ENCODE peak calls at places on chromosomes 16 and 17, in four cellular contexts. V, A, O and Y are unnamed samples.

GRCh38 chr17:1168537-1169234 is 11.1 kb downstream of the ABR start:
- DNase-seq in O (no peak), V (no peak), A (no peak), Y (no peak)

GRCh38 chr17:44922746-44923470 is 7.6 kb upstream of the GFAP start:
- DNase-seq in V (no peak), O (no peak), A (no peak), Y (no peak)

GRCh38 chr17:46782250-46782953 is 36.1 kb downstream of the WNT3 start:
- DNase-seq in V (peak), O (peak), A (no peak), Y (peak)

GRCh38 chr16:12901204-12901596 is 198 bp upstream of the SHISA9 start:
- DNase-seq in A (no peak), O (no peak), V (no peak), Y (no peak)

GRCh38 chr16:1379054-1379862 is 27.5 kb downstream of the GNPTG start:
- DNase-seq in A (no peak), O (peak), V (peak), Y (peak)

GRCh38 chr16:22232277-22233049 is 26.4 kb downstream of the EEF2K start:
- DNase-seq in O (peak), V (peak), A (no peak), Y (peak)

GRCh38 chr17:58786586-58787295 is 31.1 kb downstream of the PPM1E start:
- DNase-seq in A (no peak), O (no peak), V (peak), Y (no peak)

GRCh38 chr17:27559506-27559931 is 71.5 kb upstream of the LGALS9 start:
- DNase-seq in V (no peak), O (peak), A (no peak), Y (no peak)

GRCh38 chr16:16045879-16046278 is 96.5 kb downstream of the ABCC1 start:
- DNase-seq in V (no peak), A (no peak), O (no peak), Y (peak)

GRCh38 chr17:45300060-45300751 is 16.6 kb downstream of the MAP3K14 start:
- DNase-seq in V (no peak), O (no peak), A (no peak), Y (no peak)

GRCh38 chr17:77741109-77741508 is 217.4 kb upstream of the TNRC6C start:
- DNase-seq in O (no peak), A (no peak), V (peak), Y (no peak)

GRCh38 chr16:88936008-88936912 is 40.7 kb downstream of the CBFA2T3 start:
- DNase-seq in V (no peak), A (no peak), O (peak), Y (no peak)

GRCh38 chr16:2156025-2156848 is 655 bp downstream of the TRAF7 start:
- DNase-seq in A (no peak), V (peak), O (peak), Y (no peak)

GRCh38 chr17:31374083-31374447 is 17.4 kb upstream of the RAB11FIP4 start:
- DNase-seq in A (no peak), O (no peak), V (no peak), Y (no peak)

GRCh38 chr16:11032922-11033291 is 88.5 kb downstream of the CLEC16A start:
- DNase-seq in O (no peak), V (peak), A (no peak), Y (no peak)

GRCh38 chr17:50200447-50201225 is 795 bp downstream of the COL1A1 start:
- DNase-seq in V (peak), A (no peak), O (peak), Y (peak)

GRCh38 chr17:45338023-45338781 is 21.4 kb upstream of the MAP3K14 start:
- DNase-seq in V (no peak), O (no peak), A (no peak), Y (peak)

GRCh38 chr17:82310877-82311276 is 6.5 kb downstream of the CD7 start:
- DNase-seq in A (no peak), V (no peak), O (no peak), Y (no peak)

GRCh38 chr16:19677403-19677802 is 40.6 kb downstream of the KNOP1 start:
- DNase-seq in O (no peak), V (no peak), A (no peak), Y (no peak)

GRCh38 chr16:58574895-58575294 is 54.7 kb downstream of the CNOT1 start:
- DNase-seq in V (no peak), A (no peak), O (no peak), Y (no peak)

GRCh38 chr16:65546353-65546791 is 424.5 kb upstream of the CDH11 start:
- DNase-seq in A (no peak), V (no peak), O (no peak), Y (no peak)

GRCh38 chr16:10256855-10257641 is 74.8 kb upstream of the GRIN2A start:
- DNase-seq in A (peak), O (peak), V (peak), Y (peak)

GRCh38 chr16:31301708-31302400 is 42.1 kb downstream of the ITGAM start:
- DNase-seq in A (no peak), O (no peak), V (peak), Y (no peak)

GRCh38 chr17:68319420-68320162 is 28.3 kb downstream of the ARSG start:
- DNase-seq in A (peak), V (no peak), O (no peak), Y (no peak)

GRCh38 chr17:64040201-64040600 is 19.8 kb upstream of the ICAM2 start:
- DNase-seq in V (no peak), O (no peak), A (no peak), Y (no peak)

GRCh38 chr16:19014456-19014855 is 30.7 kb downstream of the TMC7 start:
- DNase-seq in O (peak), V (peak), A (no peak), Y (no peak)

GRCh38 chr16:87072101-87072500 is 245.1 kb downstream of the C16orf95 start:
- DNase-seq in O (no peak), A (no peak), V (no peak), Y (no peak)
- TF ChIP-seq FOXK2 in O (no peak), A (no peak), V (no peak), Y (no peak)

GRCh38 chr16:82653550-82654511 is 27.1 kb downstream of the CDH13 start:
- DNase-seq in A (peak), V (peak), O (peak), Y (no peak)
- TF ChIP-seq FOXK2 in A (no peak), V (no peak), O (no peak), Y (no peak)

DNA sequence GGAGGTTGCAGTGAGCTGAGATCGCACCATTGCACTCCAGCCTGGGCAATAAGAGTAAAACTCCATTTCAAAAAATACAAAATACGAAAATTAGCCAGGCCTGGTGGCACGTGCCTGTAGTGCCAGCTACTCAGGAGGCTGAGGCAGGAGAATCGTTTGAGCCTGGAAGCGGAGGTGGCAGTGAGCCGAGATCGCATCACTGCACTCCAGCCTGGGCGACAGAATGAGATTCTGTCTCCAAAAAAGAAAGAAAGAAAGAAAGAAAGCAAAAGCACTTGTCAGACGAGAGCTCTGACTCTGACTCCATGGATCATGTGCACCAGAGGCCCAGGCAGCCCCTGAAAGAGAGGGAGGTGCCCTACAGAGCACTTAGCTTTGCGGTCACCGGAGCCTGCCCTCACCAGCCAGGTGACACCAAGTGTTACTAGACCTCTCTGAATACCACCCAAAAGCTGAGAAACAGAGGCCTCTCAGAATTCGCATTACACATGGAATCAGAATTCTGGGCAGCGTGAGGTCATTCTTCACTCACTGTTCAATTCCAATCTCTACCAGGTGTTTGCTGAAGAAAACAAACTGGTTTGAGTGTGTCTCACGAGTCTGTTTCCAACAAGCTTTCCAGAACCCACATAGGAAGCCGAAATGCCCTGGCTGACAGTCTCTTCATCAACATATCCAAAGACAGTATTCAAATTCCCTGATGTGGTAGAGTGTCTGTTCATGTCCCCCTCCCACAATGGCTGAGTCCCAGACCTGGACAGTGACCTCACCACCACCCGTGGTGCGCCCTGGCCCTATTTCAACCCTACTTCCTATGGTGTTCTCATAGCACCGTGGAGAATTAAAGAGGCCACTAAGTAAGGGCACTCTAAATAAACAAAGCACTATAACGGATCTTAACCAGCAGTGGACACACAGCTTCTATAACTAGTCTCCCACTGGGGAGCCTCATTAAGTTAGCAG is 1.5 kb downstream of the FLCN start:
- DNase-seq in A (no peak), V (peak), O (peak), Y (peak)
- TF ChIP-seq FOXK2 in A (no peak), V (no peak), O (no peak), Y (no peak)

DNA sequence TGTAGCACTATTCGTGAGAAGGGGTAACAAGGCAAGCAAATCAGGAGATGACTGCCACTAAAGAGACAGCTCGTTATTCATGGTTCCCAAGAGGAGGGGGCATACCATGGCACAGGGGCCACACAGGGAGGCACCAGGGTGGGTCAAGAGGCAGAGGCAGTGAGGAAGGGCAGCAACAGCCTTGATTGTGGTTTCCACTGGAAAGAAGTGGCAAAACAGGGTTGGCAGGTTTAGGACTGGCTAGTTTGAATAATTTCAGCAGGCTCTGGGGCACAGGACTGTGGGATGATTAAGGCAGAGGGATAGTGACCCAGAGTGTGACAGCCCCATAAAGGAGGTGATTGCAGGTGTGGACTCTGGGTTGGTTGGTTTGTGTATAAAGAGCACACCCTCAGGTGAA is 188.9 kb downstream of the CBLN1 start:
- DNase-seq in O (no peak), V (no peak), A (no peak), Y (no peak)
- TF ChIP-seq FOXK2 in O (no peak), V (no peak), A (no peak), Y (no peak)

GRCh38 chr16:82603784-82604411 is 22.9 kb upstream of the CDH13 start:
- DNase-seq in O (peak), A (no peak), V (no peak), Y (peak)
- TF ChIP-seq FOXK2 in O (no peak), A (no peak), V (no peak), Y (no peak)

GRCh38 chr17:5584971-5585794 is 874 bp upstream of the NLRP1 start:
- DNase-seq in V (no peak), O (no peak), A (no peak), Y (no peak)

GRCh38 chr17:5585814-5586558 is 1.7 kb upstream of the NLRP1 start:
- DNase-seq in A (peak), V (no peak), O (no peak), Y (peak)

GRCh38 chr17:5584383-5584951 is at the start of gene NLRP1:
- DNase-seq in A (peak), O (peak), V (no peak), Y (peak)

GRCh38 chr17:5588584-5588983 is 4.3 kb upstream of the NLRP1 start:
- DNase-seq in O (no peak), V (no peak), A (no peak), Y (no peak)

DNA sequence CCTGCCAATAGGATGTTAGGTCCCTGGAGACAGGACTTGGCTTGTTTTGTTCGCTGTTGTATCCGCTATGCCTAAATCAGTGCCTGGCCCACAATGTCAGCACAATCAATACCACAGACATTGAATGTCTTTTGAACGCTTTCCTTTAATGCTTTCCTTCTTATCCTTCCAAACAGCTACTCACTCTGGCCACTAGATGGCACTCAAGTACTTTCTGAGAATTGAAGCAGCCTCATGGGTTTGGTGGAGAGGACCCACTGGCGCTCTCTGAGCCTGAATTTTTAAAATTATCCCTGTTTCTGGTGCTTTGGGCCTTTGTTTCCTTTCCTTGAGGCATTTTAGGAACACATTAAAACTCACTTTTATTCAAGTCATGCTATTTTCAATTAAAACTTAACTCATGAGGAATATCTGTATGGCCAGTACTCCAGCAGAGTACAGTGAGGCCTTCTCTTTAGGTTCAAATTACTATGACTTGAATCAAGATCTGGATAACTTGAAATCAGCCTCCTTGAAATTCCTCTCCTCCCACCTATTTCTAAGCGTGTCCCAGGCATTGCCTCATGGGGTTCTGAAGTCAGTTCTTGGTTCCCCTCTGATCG is 3.2 kb upstream of the NLRP1 start:
- DNase-seq in A (no peak), V (peak), O (peak), Y (peak)
- TF ChIP-seq FOXK2 in A (no peak), V (no peak), O (no peak), Y (no peak)

DNA sequence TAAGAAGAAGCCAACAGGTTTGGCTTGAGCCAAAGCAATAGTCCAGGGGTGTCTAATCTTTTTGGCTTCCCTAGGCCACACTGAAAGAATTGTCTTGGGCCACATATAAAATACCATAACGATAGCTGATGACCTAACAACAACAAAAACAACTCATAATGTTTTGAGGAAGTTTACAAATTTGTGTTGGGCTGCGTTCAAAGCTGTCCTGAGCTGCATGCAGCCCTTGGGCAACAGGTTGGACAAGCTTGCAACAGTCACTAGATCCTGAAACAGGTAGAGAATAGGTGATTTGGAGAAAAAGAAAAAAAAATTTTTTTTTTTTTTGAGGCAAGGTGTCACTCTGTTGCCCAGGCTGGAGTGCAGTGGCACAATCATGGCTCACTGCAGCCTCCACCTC is 4.5 kb downstream of the CRYBA1 start:
- DNase-seq in V (no peak), A (no peak), O (no peak), Y (no peak)
- TF ChIP-seq FOXK2 in V (no peak), A (no peak), O (no peak), Y (no peak)

DNA sequence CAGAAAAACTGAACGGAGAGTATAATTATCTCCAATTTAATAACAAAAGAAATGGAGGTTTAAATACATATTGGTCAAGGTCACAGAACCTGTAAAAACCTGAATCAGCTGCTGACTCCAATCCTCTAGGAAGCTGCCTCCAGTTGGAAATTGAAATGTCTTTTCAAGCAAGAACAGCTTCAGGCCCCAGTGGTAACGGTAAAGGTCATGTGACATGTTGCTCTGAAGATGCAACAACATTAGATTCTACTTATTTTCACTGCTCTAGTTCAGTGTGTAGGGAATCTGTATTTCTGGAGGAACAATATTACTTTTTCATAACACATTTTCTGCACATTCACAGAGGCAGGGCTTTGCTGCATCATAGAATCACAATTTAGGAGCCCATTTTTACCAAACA is 58.8 kb downstream of the TBX4 start:
- DNase-seq in O (no peak), V (no peak), A (no peak), Y (no peak)
- TF ChIP-seq FOXK2 in O (no peak), V (no peak), A (no peak), Y (no peak)